ENCODE peak calls at places on chromosomes 3 and 15, in nine cellular contexts. One of them, this sample, is unnamed.

GRCh38 chr15:57541271-57541670 is 50.4 kb upstream of the MYZAP start:
- DNase-seq in A549: no peak
- DNase-seq in right cardiac atrium: no peak
- DNase-seq in mesendoderm: no peak
- DNase-seq in esophagus squamous epithelium: no peak
- DNase-seq in OCI-LY7: no peak
- DNase-seq in Peyer's patch: no peak
- DNase-seq in AG04450: no peak
- DNase-seq in suprapubic skin: no peak
- DNase-seq in this sample: no peak

GRCh38 chr3:127820871-127821853 is 1.2 kb downstream of the MGLL start:
- DNase-seq in A549: no peak
- DNase-seq in right cardiac atrium: peak; percentile 61
- DNase-seq in mesendoderm: no peak
- DNase-seq in esophagus squamous epithelium: no peak
- DNase-seq in OCI-LY7: no peak
- DNase-seq in Peyer's patch: peak; percentile 71
- DNase-seq in AG04450: no peak
- DNase-seq in suprapubic skin: no peak
- DNase-seq in this sample: no peak

GRCh38 chr15:98981851-98982722 is 25.5 kb downstream of the PGPEP1L start:
- DNase-seq in A549: no peak
- DNase-seq in right cardiac atrium: no peak
- DNase-seq in mesendoderm: no peak
- DNase-seq in esophagus squamous epithelium: no peak
- DNase-seq in OCI-LY7: no peak
- DNase-seq in Peyer's patch: no peak
- DNase-seq in AG04450: peak; percentile 16
- DNase-seq in suprapubic skin: no peak
- DNase-seq in this sample: no peak

GRCh38 chr3:39287216-39287858 is 7.5 kb upstream of the CX3CR1 start:
- DNase-seq in A549: no peak
- DNase-seq in right cardiac atrium: no peak
- DNase-seq in mesendoderm: no peak
- DNase-seq in esophagus squamous epithelium: no peak
- DNase-seq in OCI-LY7: no peak
- DNase-seq in Peyer's patch: no peak
- DNase-seq in AG04450: no peak
- DNase-seq in suprapubic skin: no peak
- DNase-seq in this sample: no peak

GRCh38 chr3:170154084-170154483 is 27.4 kb downstream of the PHC3 start:
- DNase-seq in A549: no peak
- DNase-seq in right cardiac atrium: no peak
- DNase-seq in mesendoderm: no peak
- DNase-seq in esophagus squamous epithelium: no peak
- DNase-seq in OCI-LY7: no peak
- DNase-seq in Peyer's patch: no peak
- DNase-seq in AG04450: peak; percentile 2
- DNase-seq in suprapubic skin: no peak
- DNase-seq in this sample: no peak

GRCh38 chr3:127050733-127051132 is 67.8 kb downstream of the PLXNA1 start:
- DNase-seq in A549: no peak
- DNase-seq in right cardiac atrium: peak; percentile 26
- DNase-seq in mesendoderm: no peak
- DNase-seq in esophagus squamous epithelium: no peak
- DNase-seq in OCI-LY7: no peak
- DNase-seq in Peyer's patch: peak; percentile 18
- DNase-seq in AG04450: no peak
- DNase-seq in suprapubic skin: no peak
- DNase-seq in this sample: no peak

GRCh38 chr3:81910244-81910852 is 148.9 kb upstream of the GBE1 start:
- DNase-seq in A549: peak; percentile 3
- DNase-seq in right cardiac atrium: no peak
- DNase-seq in mesendoderm: peak; percentile 36
- DNase-seq in esophagus squamous epithelium: no peak
- DNase-seq in OCI-LY7: peak; percentile 59
- DNase-seq in Peyer's patch: no peak
- DNase-seq in AG04450: no peak
- DNase-seq in suprapubic skin: no peak
- DNase-seq in this sample: no peak

GRCh38 chr15:77803487-77803886 is 170.8 kb upstream of the LINGO1 start:
- DNase-seq in A549: no peak
- DNase-seq in right cardiac atrium: no peak
- DNase-seq in mesendoderm: no peak
- DNase-seq in esophagus squamous epithelium: no peak
- DNase-seq in OCI-LY7: no peak
- DNase-seq in Peyer's patch: no peak
- DNase-seq in AG04450: no peak
- DNase-seq in suprapubic skin: no peak
- DNase-seq in this sample: no peak

GRCh38 chr3:101574388-101575156 is 592 bp downstream of the PCNP start:
- DNase-seq in A549: peak; percentile 28
- DNase-seq in right cardiac atrium: peak; percentile 72
- DNase-seq in mesendoderm: peak; percentile 71
- DNase-seq in esophagus squamous epithelium: no peak
- DNase-seq in OCI-LY7: peak; percentile 66
- DNase-seq in Peyer's patch: no peak
- DNase-seq in AG04450: no peak
- DNase-seq in suprapubic skin: peak; percentile 80
- DNase-seq in this sample: no peak

GRCh38 chr15:74870496-74871213 is 2.5 kb downstream of the SCAMP2 start:
- DNase-seq in A549: no peak
- DNase-seq in right cardiac atrium: peak; percentile 5
- DNase-seq in mesendoderm: peak; percentile 86
- DNase-seq in esophagus squamous epithelium: no peak
- DNase-seq in OCI-LY7: no peak
- DNase-seq in Peyer's patch: no peak
- DNase-seq in AG04450: no peak
- DNase-seq in suprapubic skin: no peak
- DNase-seq in this sample: no peak

GRCh38 chr3:61061092-61061723 is 190.0 kb downstream of the FHIT start:
- DNase-seq in A549: no peak
- DNase-seq in right cardiac atrium: no peak
- DNase-seq in mesendoderm: no peak
- DNase-seq in esophagus squamous epithelium: no peak
- DNase-seq in OCI-LY7: no peak
- DNase-seq in Peyer's patch: no peak
- DNase-seq in AG04450: no peak
- DNase-seq in suprapubic skin: no peak
- DNase-seq in this sample: no peak

DNA sequence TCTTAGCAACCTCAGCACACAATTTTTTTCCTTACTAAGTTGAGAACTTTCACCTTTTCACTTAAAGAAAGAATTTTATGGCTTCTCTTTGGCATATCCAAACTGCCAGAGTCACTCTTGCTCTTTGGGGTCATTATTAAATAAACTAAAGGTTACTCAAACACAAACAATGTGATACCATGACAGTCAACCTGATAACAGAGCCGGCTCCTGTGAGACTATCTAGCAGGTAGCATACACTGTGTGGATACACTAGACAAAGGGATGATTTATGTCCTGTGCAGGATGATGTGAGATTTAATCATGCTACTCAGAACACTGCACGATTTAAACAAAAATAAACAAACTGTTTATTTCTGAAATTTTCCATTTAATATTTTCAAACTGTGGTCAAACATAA is 35.6 kb downstream of the LRRFIP2 start:
- DNase-seq in A549: no peak
- DNase-seq in right cardiac atrium: no peak
- DNase-seq in mesendoderm: no peak
- DNase-seq in esophagus squamous epithelium: no peak
- DNase-seq in OCI-LY7: no peak
- DNase-seq in Peyer's patch: no peak
- DNase-seq in AG04450: no peak
- DNase-seq in suprapubic skin: no peak
- DNase-seq in this sample: no peak
- H3K27ac ChIP-seq in A549: no peak overlapping the region
- H3K27ac ChIP-seq in right cardiac atrium: peak overlapping the region; percentile 30
- H3K27ac ChIP-seq in mesendoderm: no peak overlapping the region
- H3K27ac ChIP-seq in esophagus squamous epithelium: no peak overlapping the region
- H3K27ac ChIP-seq in OCI-LY7: no peak overlapping the region
- H3K27ac ChIP-seq in Peyer's patch: no peak overlapping the region
- H3K27ac ChIP-seq in AG04450: no peak overlapping the region
- H3K27ac ChIP-seq in suprapubic skin: no peak overlapping the region
- H3K27ac ChIP-seq in this sample: no peak overlapping the region

GRCh38 chr3:195859061-195859845 is 47.5 kb upstream of the MUC4 start:
- DNase-seq in A549: peak; percentile 78
- DNase-seq in right cardiac atrium: peak; percentile 88
- DNase-seq in mesendoderm: peak; percentile 80
- DNase-seq in esophagus squamous epithelium: no peak
- DNase-seq in OCI-LY7: peak; percentile 73
- DNase-seq in Peyer's patch: peak; percentile 80
- DNase-seq in AG04450: peak; percentile 41
- DNase-seq in suprapubic skin: peak; percentile 92
- DNase-seq in this sample: peak; percentile 54

GRCh38 chr3:195853930-195854478 is 42.3 kb upstream of the MUC4 start:
- DNase-seq in A549: no peak
- DNase-seq in right cardiac atrium: no peak
- DNase-seq in mesendoderm: peak; percentile 52
- DNase-seq in esophagus squamous epithelium: no peak
- DNase-seq in OCI-LY7: no peak
- DNase-seq in Peyer's patch: peak; percentile 27
- DNase-seq in AG04450: no peak
- DNase-seq in suprapubic skin: no peak
- DNase-seq in this sample: no peak

GRCh38 chr3:195855471-195856409 is 44.0 kb upstream of the MUC4 start:
- DNase-seq in A549: no peak
- DNase-seq in right cardiac atrium: no peak
- DNase-seq in mesendoderm: no peak
- DNase-seq in esophagus squamous epithelium: no peak
- DNase-seq in OCI-LY7: peak; percentile 25
- DNase-seq in Peyer's patch: peak; percentile 49
- DNase-seq in AG04450: no peak
- DNase-seq in suprapubic skin: no peak
- DNase-seq in this sample: no peak

GRCh38 chr3:195854628-195855300 is 43.0 kb upstream of the MUC4 start:
- DNase-seq in A549: no peak
- DNase-seq in right cardiac atrium: no peak
- DNase-seq in mesendoderm: no peak
- DNase-seq in esophagus squamous epithelium: no peak
- DNase-seq in OCI-LY7: no peak
- DNase-seq in Peyer's patch: peak; percentile 42
- DNase-seq in AG04450: no peak
- DNase-seq in suprapubic skin: no peak
- DNase-seq in this sample: no peak

GRCh38 chr3:195856410-195857084 is 44.8 kb upstream of the MUC4 start:
- DNase-seq in A549: no peak
- DNase-seq in right cardiac atrium: no peak
- DNase-seq in mesendoderm: no peak
- DNase-seq in esophagus squamous epithelium: no peak
- DNase-seq in OCI-LY7: no peak
- DNase-seq in Peyer's patch: no peak
- DNase-seq in AG04450: no peak
- DNase-seq in suprapubic skin: no peak
- DNase-seq in this sample: no peak
- H3K27ac ChIP-seq in A549: no peak overlapping the region
- H3K27ac ChIP-seq in right cardiac atrium: no peak overlapping the region
- H3K27ac ChIP-seq in mesendoderm: no peak overlapping the region
- H3K27ac ChIP-seq in esophagus squamous epithelium: no peak overlapping the region
- H3K27ac ChIP-seq in OCI-LY7: no peak overlapping the region
- H3K27ac ChIP-seq in Peyer's patch: no peak overlapping the region
- H3K27ac ChIP-seq in AG04450: no peak overlapping the region
- H3K27ac ChIP-seq in suprapubic skin: no peak overlapping the region
- H3K27ac ChIP-seq in this sample: no peak overlapping the region

GRCh38 chr15:38215707-38216106 is 36.9 kb upstream of the SPRED1 start:
- DNase-seq in A549: no peak
- DNase-seq in right cardiac atrium: no peak
- DNase-seq in mesendoderm: no peak
- DNase-seq in esophagus squamous epithelium: no peak
- DNase-seq in OCI-LY7: no peak
- DNase-seq in Peyer's patch: no peak
- DNase-seq in AG04450: no peak
- DNase-seq in suprapubic skin: no peak
- DNase-seq in this sample: no peak
- H3K27ac ChIP-seq in A549: peak overlapping the region; percentile 73
- H3K27ac ChIP-seq in right cardiac atrium: no peak overlapping the region
- H3K27ac ChIP-seq in mesendoderm: no peak overlapping the region
- H3K27ac ChIP-seq in esophagus squamous epithelium: no peak overlapping the region
- H3K27ac ChIP-seq in OCI-LY7: no peak overlapping the region
- H3K27ac ChIP-seq in Peyer's patch: no peak overlapping the region
- H3K27ac ChIP-seq in AG04450: no peak overlapping the region
- H3K27ac ChIP-seq in suprapubic skin: no peak overlapping the region
- H3K27ac ChIP-seq in this sample: no peak overlapping the region

GRCh38 chr3:98797905-98798304 is 34.8 kb downstream of the ST3GAL6 start:
- DNase-seq in A549: no peak
- DNase-seq in right cardiac atrium: no peak
- DNase-seq in mesendoderm: no peak
- DNase-seq in esophagus squamous epithelium: no peak
- DNase-seq in OCI-LY7: no peak
- DNase-seq in Peyer's patch: no peak
- DNase-seq in AG04450: no peak
- DNase-seq in suprapubic skin: no peak
- DNase-seq in this sample: no peak

GRCh38 chr3:98799479-98799878 is 36.3 kb downstream of the ST3GAL6 start:
- DNase-seq in A549: no peak
- DNase-seq in right cardiac atrium: no peak
- DNase-seq in mesendoderm: no peak
- DNase-seq in esophagus squamous epithelium: no peak
- DNase-seq in OCI-LY7: no peak
- DNase-seq in Peyer's patch: no peak
- DNase-seq in AG04450: no peak
- DNase-seq in suprapubic skin: no peak
- DNase-seq in this sample: no peak

GRCh38 chr3:98800401-98800800 is 37.3 kb downstream of the ST3GAL6 start:
- DNase-seq in A549: no peak
- DNase-seq in right cardiac atrium: no peak
- DNase-seq in mesendoderm: no peak
- DNase-seq in esophagus squamous epithelium: no peak
- DNase-seq in OCI-LY7: no peak
- DNase-seq in Peyer's patch: no peak
- DNase-seq in AG04450: no peak
- DNase-seq in suprapubic skin: no peak
- DNase-seq in this sample: no peak

GRCh38 chr3:98798820-98799219 is 35.7 kb downstream of the ST3GAL6 start:
- DNase-seq in A549: no peak
- DNase-seq in right cardiac atrium: no peak
- DNase-seq in mesendoderm: no peak
- DNase-seq in esophagus squamous epithelium: no peak
- DNase-seq in OCI-LY7: no peak
- DNase-seq in Peyer's patch: no peak
- DNase-seq in AG04450: no peak
- DNase-seq in suprapubic skin: no peak
- DNase-seq in this sample: no peak

DNA sequence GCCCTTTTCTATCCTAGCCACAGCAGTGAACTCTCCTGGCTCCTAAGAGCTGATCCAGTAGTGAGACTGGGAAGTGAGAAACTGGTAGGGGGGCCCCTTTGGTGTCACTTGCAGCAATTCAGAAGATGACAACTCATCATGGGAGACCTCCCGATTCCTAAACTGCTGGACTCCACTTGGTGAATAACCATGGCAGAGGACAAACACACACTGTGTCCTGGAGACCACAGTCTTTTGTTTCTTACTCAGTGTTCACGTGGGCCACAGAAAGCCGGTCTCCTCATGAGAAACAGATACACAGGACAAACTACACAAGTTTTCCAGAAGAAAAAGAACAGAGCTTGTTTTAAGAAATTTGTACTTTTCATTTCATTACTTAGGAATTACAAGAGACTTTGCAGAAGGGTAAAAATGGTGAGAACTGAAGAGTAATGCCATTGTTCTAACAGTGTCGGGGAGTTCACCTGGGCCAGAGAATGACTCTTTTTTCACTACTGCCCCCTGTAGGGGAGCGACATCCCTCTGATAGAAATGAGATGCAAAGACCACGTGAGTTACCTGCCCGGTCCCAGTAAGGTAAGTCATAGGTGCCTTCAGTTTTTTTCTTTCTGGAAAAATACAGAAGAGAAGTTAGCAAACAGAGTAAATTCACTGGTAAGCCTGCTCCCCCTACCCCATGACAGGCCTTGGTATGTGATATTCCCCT is 38.1 kb downstream of the ST3GAL6 start:
- DNase-seq in A549: no peak
- DNase-seq in right cardiac atrium: no peak
- DNase-seq in mesendoderm: peak; percentile 38
- DNase-seq in esophagus squamous epithelium: no peak
- DNase-seq in OCI-LY7: no peak
- DNase-seq in Peyer's patch: no peak
- DNase-seq in AG04450: no peak
- DNase-seq in suprapubic skin: no peak
- DNase-seq in this sample: no peak
- H3K27ac ChIP-seq in A549: no peak overlapping the region
- H3K27ac ChIP-seq in right cardiac atrium: no peak overlapping the region
- H3K27ac ChIP-seq in mesendoderm: no peak overlapping the region
- H3K27ac ChIP-seq in esophagus squamous epithelium: no peak overlapping the region
- H3K27ac ChIP-seq in OCI-LY7: no peak overlapping the region
- H3K27ac ChIP-seq in Peyer's patch: no peak overlapping the region
- H3K27ac ChIP-seq in AG04450: no peak overlapping the region
- H3K27ac ChIP-seq in suprapubic skin: no peak overlapping the region
- H3K27ac ChIP-seq in this sample: no peak overlapping the region